ENCODE peak calls at places on chromosomes 11 and 22, in seven cellular contexts. One of them, this sample, is unnamed. For H3K9me3, the result is how much of the 10 kb centered on the place peaks cover.

GRCh38 chr22:27292542-27293298 is 508.8 kb downstream of the MN1 start:
- DNase-seq in A549: no peak
- DNase-seq in IMR-90: no peak
- DNase-seq in fibroblast of lung: no peak
- DNase-seq in CD8-positive, alpha-beta memory T cell: no peak
- DNase-seq in Panc1: no peak
- DNase-seq in left ventricle myocardium inferior: no peak
- DNase-seq in this sample: no peak

GRCh38 chr22:19577422-19577966 is 53.3 kb upstream of the CLDN5 start:
- DNase-seq in fibroblast of lung: no peak
- DNase-seq in left ventricle myocardium inferior: no peak
- DNase-seq in Panc1: no peak
- DNase-seq in IMR-90: no peak
- DNase-seq in A549: no peak
- DNase-seq in CD8-positive, alpha-beta memory T cell: no peak
- DNase-seq in this sample: no peak

GRCh38 chr11:35853871-35854270 is 90.0 kb upstream of the LDLRAD3 start:
- DNase-seq in IMR-90: no peak
- DNase-seq in fibroblast of lung: no peak
- DNase-seq in Panc1: no peak
- DNase-seq in CD8-positive, alpha-beta memory T cell: no peak
- DNase-seq in left ventricle myocardium inferior: no peak
- DNase-seq in A549: no peak
- DNase-seq in this sample: no peak

GRCh38 chr11:128399186-128399585 is 188.2 kb downstream of the ETS1 start:
- DNase-seq in left ventricle myocardium inferior: no peak
- DNase-seq in CD8-positive, alpha-beta memory T cell: no peak
- DNase-seq in IMR-90: peak
- DNase-seq in Panc1: no peak
- DNase-seq in A549: no peak
- DNase-seq in fibroblast of lung: peak
- DNase-seq in this sample: peak

GRCh38 chr11:72930011-72930410 is 115.8 kb downstream of the ATG16L2 start:
- DNase-seq in fibroblast of lung: peak
- DNase-seq in CD8-positive, alpha-beta memory T cell: no peak
- DNase-seq in A549: no peak
- DNase-seq in left ventricle myocardium inferior: no peak
- DNase-seq in Panc1: no peak
- DNase-seq in IMR-90: peak
- DNase-seq in this sample: no peak

GRCh38 chr22:22884010-22884887 is 3.4 kb upstream of the IGLL5 start:
- DNase-seq in Panc1: no peak
- DNase-seq in IMR-90: peak
- DNase-seq in CD8-positive, alpha-beta memory T cell: peak
- DNase-seq in fibroblast of lung: peak
- DNase-seq in A549: peak
- DNase-seq in left ventricle myocardium inferior: peak
- DNase-seq in this sample: peak

GRCh38 chr11:37774441-37774840 is 1176.4 kb upstream of the RAG2 start:
- DNase-seq in left ventricle myocardium inferior: no peak
- DNase-seq in Panc1: no peak
- DNase-seq in CD8-positive, alpha-beta memory T cell: no peak
- DNase-seq in A549: no peak
- DNase-seq in fibroblast of lung: no peak
- DNase-seq in IMR-90: no peak
- DNase-seq in this sample: no peak

GRCh38 chr11:63023415-63023814 is 7.8 kb upstream of the SLC22A8 start:
- DNase-seq in fibroblast of lung: no peak
- DNase-seq in Panc1: no peak
- DNase-seq in CD8-positive, alpha-beta memory T cell: no peak
- DNase-seq in left ventricle myocardium inferior: no peak
- DNase-seq in A549: no peak
- DNase-seq in IMR-90: no peak
- DNase-seq in this sample: no peak

GRCh38 chr11:65110354-65110861 is 1.3 kb upstream of the TM7SF2 start:
- DNase-seq in A549: peak
- DNase-seq in left ventricle myocardium inferior: peak
- DNase-seq in fibroblast of lung: peak
- DNase-seq in CD8-positive, alpha-beta memory T cell: peak
- DNase-seq in Panc1: peak
- DNase-seq in IMR-90: peak
- DNase-seq in this sample: peak

GRCh38 chr11:3709977-3710376 is 38.8 kb upstream of the CHRNA10 start:
- DNase-seq in IMR-90: peak
- DNase-seq in left ventricle myocardium inferior: no peak
- DNase-seq in fibroblast of lung: peak
- DNase-seq in Panc1: no peak
- DNase-seq in CD8-positive, alpha-beta memory T cell: no peak
- DNase-seq in A549: no peak
- DNase-seq in this sample: no peak

GRCh38 chr22:21047035-21047661 is 1.4 kb downstream of the LRRC74B start:
- DNase-seq in CD8-positive, alpha-beta memory T cell: no peak
- DNase-seq in Panc1: no peak
- DNase-seq in A549: no peak
- DNase-seq in left ventricle myocardium inferior: no peak
- DNase-seq in IMR-90: no peak
- DNase-seq in fibroblast of lung: no peak
- DNase-seq in this sample: no peak

DNA sequence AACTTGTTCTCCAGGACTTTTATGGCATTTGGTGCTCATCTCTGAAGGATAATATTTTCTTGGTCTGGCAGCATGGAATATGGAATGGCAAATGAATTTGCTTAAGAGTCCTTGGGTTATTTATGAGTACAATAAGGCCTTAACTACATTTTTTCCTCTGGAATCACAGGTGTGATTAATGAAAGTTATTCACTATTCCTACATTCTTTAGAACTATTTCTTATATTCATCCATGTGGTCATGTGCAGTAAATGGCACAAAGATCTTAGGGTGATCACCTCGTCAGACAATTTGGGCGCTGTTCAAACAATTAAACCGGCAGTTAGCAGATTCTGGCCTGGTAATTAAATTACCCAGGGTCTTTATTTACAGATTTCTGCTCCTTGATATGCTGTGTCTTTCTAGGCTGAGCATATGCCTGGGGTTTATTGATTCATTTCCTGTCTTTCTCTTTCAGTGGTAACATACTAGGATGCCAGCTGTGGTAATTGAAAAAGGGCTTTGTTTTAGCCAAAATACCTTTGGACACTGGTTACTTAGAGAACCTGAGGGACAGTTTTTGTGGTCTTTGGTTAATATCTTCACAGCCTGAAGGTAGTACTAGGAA is 31.6 kb downstream of the SIK2 start:
- DNase-seq in left ventricle myocardium inferior: no peak
- DNase-seq in Panc1: no peak
- DNase-seq in IMR-90: peak
- DNase-seq in fibroblast of lung: no peak
- DNase-seq in A549: no peak
- DNase-seq in CD8-positive, alpha-beta memory T cell: no peak
- DNase-seq in this sample: no peak
- H3K4me3 ChIP-seq in left ventricle myocardium inferior: no peak
- H3K4me3 ChIP-seq in Panc1: no peak
- H3K4me3 ChIP-seq in IMR-90: no peak
- H3K4me3 ChIP-seq in fibroblast of lung: no peak
- H3K4me3 ChIP-seq in A549: no peak
- H3K4me3 ChIP-seq in CD8-positive, alpha-beta memory T cell: no peak
- H3K4me3 ChIP-seq in this sample: no peak

GRCh38 chr11:61960532-61960931 is 6.9 kb downstream of the FTH1 start:
- DNase-seq in IMR-90: no peak
- DNase-seq in Panc1: no peak
- DNase-seq in A549: no peak
- DNase-seq in left ventricle myocardium inferior: no peak
- DNase-seq in CD8-positive, alpha-beta memory T cell: no peak
- DNase-seq in fibroblast of lung: no peak
- DNase-seq in this sample: no peak

GRCh38 chr11:61959678-61960077 is 7.8 kb downstream of the FTH1 start:
- DNase-seq in left ventricle myocardium inferior: no peak
- DNase-seq in IMR-90: no peak
- DNase-seq in A549: no peak
- DNase-seq in fibroblast of lung: no peak
- DNase-seq in CD8-positive, alpha-beta memory T cell: no peak
- DNase-seq in Panc1: no peak
- DNase-seq in this sample: no peak

GRCh38 chr11:61958590-61958989 is 8.4 kb downstream of the BEST1 start:
- DNase-seq in CD8-positive, alpha-beta memory T cell: no peak
- DNase-seq in IMR-90: no peak
- DNase-seq in fibroblast of lung: no peak
- DNase-seq in left ventricle myocardium inferior: no peak
- DNase-seq in Panc1: no peak
- DNase-seq in A549: no peak
- DNase-seq in this sample: no peak

GRCh38 chr11:61957028-61957770 is 7.0 kb downstream of the BEST1 start:
- DNase-seq in CD8-positive, alpha-beta memory T cell: no peak
- DNase-seq in A549: no peak
- DNase-seq in Panc1: no peak
- DNase-seq in left ventricle myocardium inferior: no peak
- DNase-seq in fibroblast of lung: no peak
- DNase-seq in IMR-90: no peak
- DNase-seq in this sample: no peak

GRCh38 chr11:61959026-61959608 is 8.3 kb downstream of the FTH1 start:
- DNase-seq in Panc1: no peak
- DNase-seq in A549: no peak
- DNase-seq in left ventricle myocardium inferior: no peak
- DNase-seq in CD8-positive, alpha-beta memory T cell: no peak
- DNase-seq in fibroblast of lung: no peak
- DNase-seq in IMR-90: no peak
- DNase-seq in this sample: no peak
- H3K9me3 ChIP-seq in Panc1: under half
- H3K9me3 ChIP-seq in A549: under half
- H3K9me3 ChIP-seq in left ventricle myocardium inferior: under half
- H3K9me3 ChIP-seq in CD8-positive, alpha-beta memory T cell: under half
- H3K9me3 ChIP-seq in fibroblast of lung: under half
- H3K9me3 ChIP-seq in IMR-90: under half
- H3K9me3 ChIP-seq in this sample: under half

GRCh38 chr11:68381716-68382115 is 69.3 kb downstream of the LRP5 start:
- DNase-seq in IMR-90: no peak
- DNase-seq in fibroblast of lung: no peak
- DNase-seq in left ventricle myocardium inferior: no peak
- DNase-seq in Panc1: no peak
- DNase-seq in CD8-positive, alpha-beta memory T cell: no peak
- DNase-seq in A549: no peak
- DNase-seq in this sample: no peak
- H3K4me3 ChIP-seq in IMR-90: no peak
- H3K4me3 ChIP-seq in fibroblast of lung: no peak
- H3K4me3 ChIP-seq in left ventricle myocardium inferior: peak
- H3K4me3 ChIP-seq in Panc1: no peak
- H3K4me3 ChIP-seq in CD8-positive, alpha-beta memory T cell: no peak
- H3K4me3 ChIP-seq in A549: no peak
- H3K4me3 ChIP-seq in this sample: no peak

GRCh38 chr22:48071828-48072227 is 1309.4 kb downstream of the TBC1D22A start:
- DNase-seq in IMR-90: no peak
- DNase-seq in fibroblast of lung: no peak
- DNase-seq in left ventricle myocardium inferior: no peak
- DNase-seq in CD8-positive, alpha-beta memory T cell: no peak
- DNase-seq in Panc1: no peak
- DNase-seq in A549: no peak
- DNase-seq in this sample: no peak
- H3K9me3 ChIP-seq in IMR-90: under half
- H3K9me3 ChIP-seq in fibroblast of lung: under half
- H3K9me3 ChIP-seq in left ventricle myocardium inferior: under half
- H3K9me3 ChIP-seq in CD8-positive, alpha-beta memory T cell: under half
- H3K9me3 ChIP-seq in Panc1: under half
- H3K9me3 ChIP-seq in A549: under half
- H3K9me3 ChIP-seq in this sample: under half

GRCh38 chr11:24324211-24324610 is 172.6 kb upstream of the LUZP2 start:
- DNase-seq in left ventricle myocardium inferior: no peak
- DNase-seq in Panc1: no peak
- DNase-seq in IMR-90: peak
- DNase-seq in A549: no peak
- DNase-seq in fibroblast of lung: peak
- DNase-seq in CD8-positive, alpha-beta memory T cell: no peak
- DNase-seq in this sample: no peak
- H3K4me3 ChIP-seq in left ventricle myocardium inferior: no peak
- H3K4me3 ChIP-seq in Panc1: no peak
- H3K4me3 ChIP-seq in IMR-90: no peak
- H3K4me3 ChIP-seq in A549: no peak
- H3K4me3 ChIP-seq in fibroblast of lung: no peak
- H3K4me3 ChIP-seq in CD8-positive, alpha-beta memory T cell: no peak
- H3K4me3 ChIP-seq in this sample: no peak

GRCh38 chr11:70880416-70880815 is 372.0 kb downstream of the SHANK2 start:
- DNase-seq in Panc1: no peak
- DNase-seq in left ventricle myocardium inferior: no peak
- DNase-seq in fibroblast of lung: no peak
- DNase-seq in CD8-positive, alpha-beta memory T cell: no peak
- DNase-seq in A549: no peak
- DNase-seq in IMR-90: no peak
- DNase-seq in this sample: no peak
- H3K9me3 ChIP-seq in Panc1: under half
- H3K9me3 ChIP-seq in left ventricle myocardium inferior: under half
- H3K9me3 ChIP-seq in fibroblast of lung: under half
- H3K9me3 ChIP-seq in CD8-positive, alpha-beta memory T cell: under half
- H3K9me3 ChIP-seq in A549: under half
- H3K9me3 ChIP-seq in IMR-90: under half
- H3K9me3 ChIP-seq in this sample: under half

GRCh38 chr22:25120093-25120561 is 79.5 kb upstream of the CRYBB3 start:
- DNase-seq in CD8-positive, alpha-beta memory T cell: no peak
- DNase-seq in IMR-90: no peak
- DNase-seq in fibroblast of lung: no peak
- DNase-seq in A549: no peak
- DNase-seq in left ventricle myocardium inferior: no peak
- DNase-seq in Panc1: no peak
- DNase-seq in this sample: no peak

GRCh38 chr22:25123677-25124076 is 76.0 kb upstream of the CRYBB3 start:
- DNase-seq in left ventricle myocardium inferior: no peak
- DNase-seq in Panc1: no peak
- DNase-seq in fibroblast of lung: no peak
- DNase-seq in IMR-90: no peak
- DNase-seq in A549: no peak
- DNase-seq in CD8-positive, alpha-beta memory T cell: no peak
- DNase-seq in this sample: no peak

GRCh38 chr22:25122136-25122764 is 77.4 kb upstream of the CRYBB3 start:
- DNase-seq in fibroblast of lung: no peak
- DNase-seq in IMR-90: no peak
- DNase-seq in left ventricle myocardium inferior: no peak
- DNase-seq in CD8-positive, alpha-beta memory T cell: no peak
- DNase-seq in A549: no peak
- DNase-seq in Panc1: no peak
- DNase-seq in this sample: no peak

GRCh38 chr22:25120761-25121212 is 78.9 kb upstream of the CRYBB3 start:
- DNase-seq in left ventricle myocardium inferior: no peak
- DNase-seq in Panc1: no peak
- DNase-seq in A549: no peak
- DNase-seq in fibroblast of lung: no peak
- DNase-seq in CD8-positive, alpha-beta memory T cell: no peak
- DNase-seq in IMR-90: no peak
- DNase-seq in this sample: no peak

DNA sequence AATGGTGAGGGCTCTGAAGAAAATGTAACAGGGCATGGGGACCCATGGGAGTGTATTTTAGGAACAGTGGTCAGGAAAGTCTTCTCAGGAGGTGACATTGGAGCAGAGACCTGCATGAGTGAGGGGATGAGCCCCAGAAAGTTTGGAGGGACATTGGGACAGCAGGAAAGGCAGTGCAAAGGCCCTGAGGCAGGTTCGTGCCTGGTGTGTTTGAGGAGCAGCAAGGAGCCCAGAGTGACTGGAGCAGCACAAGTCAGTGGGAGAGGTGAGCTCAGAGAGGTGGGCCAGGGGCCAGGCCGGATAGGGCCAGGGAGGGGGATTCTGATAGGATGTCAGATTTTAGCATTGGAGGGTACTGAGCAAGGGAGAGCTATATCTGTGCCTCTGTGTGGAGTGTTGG is 80.0 kb upstream of the CRYBB3 start:
- DNase-seq in Panc1: no peak
- DNase-seq in IMR-90: no peak
- DNase-seq in fibroblast of lung: no peak
- DNase-seq in CD8-positive, alpha-beta memory T cell: no peak
- DNase-seq in A549: no peak
- DNase-seq in left ventricle myocardium inferior: no peak
- DNase-seq in this sample: no peak
- H3K4me3 ChIP-seq in Panc1: no peak
- H3K4me3 ChIP-seq in IMR-90: no peak
- H3K4me3 ChIP-seq in fibroblast of lung: no peak
- H3K4me3 ChIP-seq in CD8-positive, alpha-beta memory T cell: no peak
- H3K4me3 ChIP-seq in A549: no peak
- H3K4me3 ChIP-seq in left ventricle myocardium inferior: no peak
- H3K4me3 ChIP-seq in this sample: no peak

This sample was measured in MG63.